ENCODE peak calls at places on chromosomes 6 and 20, in four cellular contexts. X, O, N and U are unnamed samples.

GRCh38 chr6:28597217-28597835 is 71.6 kb downstream of the GPX5 start:
- DNase-seq in X (peak; percentile 96), O (peak; percentile 57), N (peak; percentile 78), U (no peak)

GRCh38 chr20:3693376-3693775 is 11.6 kb upstream of the ADAM33 start:
- DNase-seq in X (no peak), O (no peak), N (no peak), U (no peak)

GRCh38 chr6:110615723-110616122 is 139.3 kb upstream of the SLC22A16 start:
- DNase-seq in X (no peak), O (no peak), N (no peak), U (no peak)

GRCh38 chr20:34350095-34350494 is 13.0 kb upstream of the ITCH start:
- DNase-seq in X (no peak), O (no peak), N (no peak), U (no peak)

GRCh38 chr20:4110885-4111284 is 95.5 kb upstream of the RNF24 start:
- DNase-seq in X (no peak), O (no peak), N (no peak), U (no peak)

GRCh38 chr6:10347561-10348327 is 67.1 kb downstream of the TFAP2A start:
- DNase-seq in X (peak; percentile 67), O (peak; percentile 64), N (no peak), U (no peak)

GRCh38 chr6:2988426-2989331 is 11.0 kb upstream of the NQO2 start:
- DNase-seq in X (peak; percentile 87), O (peak; percentile 98), N (peak; percentile 92), U (peak; percentile 97)

GRCh38 chr6:57262901-57263694 is 41.0 kb upstream of the RAB23 start:
- DNase-seq in X (no peak), O (peak; percentile 97), N (peak; percentile 98), U (peak; percentile 68)

GRCh38 chr6:143027058-143027457 is 33.6 kb upstream of the AIG1 start:
- DNase-seq in X (no peak), O (peak; percentile 23), N (peak; percentile 45), U (peak; percentile 73)

GRCh38 chr20:6381887-6382286 is 259.1 kb upstream of the FERMT1 start:
- DNase-seq in X (no peak), O (peak; percentile 13), N (no peak), U (no peak)

GRCh38 chr6:162907876-162908481 is 180.2 kb downstream of the PACRG start:
- DNase-seq in X (peak; percentile 30), O (peak; percentile 16), N (peak; percentile 71), U (no peak)

GRCh38 chr6:74677463-74677862 is 528.4 kb downstream of the COL12A1 start:
- DNase-seq in X (no peak), O (no peak), N (no peak), U (no peak)

GRCh38 chr6:4185419-4185818 is 50.0 kb upstream of the ECI2 start:
- DNase-seq in X (no peak), O (no peak), N (peak; percentile 18), U (no peak)

GRCh38 chr6:63764318-63764916 is 128.8 kb downstream of the PHF3 start:
- DNase-seq in X (peak; percentile 10), O (peak; percentile 54), N (peak; percentile 60), U (no peak)

GRCh38 chr6:7534192-7534591 is 7.3 kb upstream of the DSP start:
- DNase-seq in X (no peak), O (no peak), N (no peak), U (no peak)

GRCh38 chr6:149779644-149779963 is 30.1 kb downstream of the PCMT1 start:
- DNase-seq in X (no peak), O (peak; percentile 8), N (peak; percentile 11), U (no peak)
- H3K4me3 ChIP-seq in X (no peak overlapping the region), O (no peak overlapping the region), N (no peak overlapping the region), U (no peak overlapping the region)

DNA sequence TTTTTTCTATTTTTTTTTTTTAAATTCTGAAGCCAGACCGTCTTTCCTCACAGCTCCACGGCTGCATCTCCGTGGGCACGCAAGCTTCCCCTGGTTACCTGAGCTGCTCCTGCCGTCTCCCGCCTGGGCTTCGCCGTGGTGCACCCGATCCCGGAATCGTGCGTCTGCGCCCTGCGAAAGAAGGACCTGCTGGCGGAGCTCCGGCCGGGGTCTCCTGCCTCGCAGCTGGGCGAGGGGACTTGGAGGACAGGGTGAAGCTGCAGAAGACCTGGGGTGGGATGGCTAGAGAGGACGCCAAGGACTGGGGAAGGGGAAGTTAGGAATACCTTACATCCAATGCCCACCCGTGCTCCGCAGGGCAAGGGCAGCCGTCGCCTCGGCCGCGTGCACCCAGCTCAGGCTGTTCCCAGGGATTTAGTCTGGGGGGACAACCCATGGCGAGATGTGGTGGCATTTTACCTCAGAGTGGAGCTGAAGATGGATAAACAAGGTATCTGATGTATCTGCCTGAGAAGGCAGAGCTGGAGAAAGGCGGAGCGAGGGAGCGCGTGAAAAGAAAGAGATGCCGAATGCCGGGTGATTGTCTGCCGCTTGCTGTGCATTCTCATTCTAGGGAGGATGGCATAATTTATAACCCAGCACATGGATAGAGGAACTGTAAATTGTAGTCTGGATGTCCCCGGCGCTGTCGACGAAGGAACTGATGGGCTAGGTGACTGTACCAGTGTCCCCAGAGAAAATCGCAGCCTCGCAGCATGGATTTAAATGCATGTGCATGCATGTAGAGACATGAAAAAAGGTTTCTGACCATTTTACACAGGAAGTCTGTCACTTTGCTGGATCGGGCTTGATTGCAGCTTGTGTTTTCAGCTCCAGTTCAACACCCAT is 150.0 kb downstream of the PRL start:
- DNase-seq in X (no peak), O (peak; percentile 45), N (peak; percentile 18), U (no peak)
- H3K4me3 ChIP-seq in X (no peak overlapping the region), O (peak overlapping the region; percentile 69), N (peak overlapping the region; percentile 48), U (no peak overlapping the region)

GRCh38 chr20:61639200-61639599 is 387.1 kb downstream of the CDH4 start:
- DNase-seq in X (no peak), O (peak; percentile 48), N (peak; percentile 39), U (no peak)

GRCh38 chr20:61640171-61640570 is 388.1 kb downstream of the CDH4 start:
- DNase-seq in X (no peak), O (peak; percentile 71), N (peak; percentile 58), U (no peak)

GRCh38 chr20:61635721-61636455 is 383.8 kb downstream of the CDH4 start:
- DNase-seq in X (no peak), O (no peak), N (no peak), U (no peak)

GRCh38 chr20:61634376-61634775 is 382.3 kb downstream of the CDH4 start:
- DNase-seq in X (no peak), O (no peak), N (no peak), U (no peak)

DNA sequence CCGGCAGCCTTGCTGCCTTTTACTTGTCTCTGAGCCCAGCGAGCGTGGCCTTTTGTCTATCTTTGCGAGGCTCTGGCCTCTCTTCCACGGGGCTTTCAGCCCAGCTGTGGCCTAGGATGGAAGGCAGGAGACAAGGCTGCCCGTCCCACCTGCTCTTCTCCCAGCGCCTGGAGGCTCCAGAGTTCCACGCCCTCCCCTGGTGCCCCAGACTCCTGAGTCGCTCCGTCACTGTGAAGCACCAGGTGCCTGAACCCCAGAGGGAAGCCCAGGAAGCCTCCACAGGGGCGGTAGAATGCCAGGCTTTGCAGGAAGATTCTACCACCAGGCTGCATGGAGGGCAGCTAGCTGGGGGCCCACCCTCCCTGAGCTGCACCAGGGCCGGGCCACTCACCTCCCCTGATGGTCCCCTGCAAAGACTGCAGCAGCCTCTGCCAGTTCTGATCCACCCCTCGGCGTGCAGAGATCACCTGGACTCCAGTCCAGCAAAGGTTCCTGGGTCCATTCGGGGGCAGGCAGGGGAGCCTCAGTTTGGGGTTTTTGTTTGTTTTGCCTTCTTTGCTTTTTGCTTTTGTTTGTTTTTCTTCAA is 384.6 kb downstream of the CDH4 start:
- DNase-seq in X (no peak), O (no peak), N (no peak), U (no peak)
- H3K4me3 ChIP-seq in X (no peak overlapping the region), O (no peak overlapping the region), N (no peak overlapping the region), U (no peak overlapping the region)

GRCh38 chr6:81744136-81744535 is 8.3 kb downstream of the TENT5A start:
- DNase-seq in X (no peak), O (no peak), N (no peak), U (no peak)

GRCh38 chr6:81739230-81740195 is 13.0 kb downstream of the TENT5A start:
- DNase-seq in X (no peak), O (no peak), N (no peak), U (no peak)

GRCh38 chr6:81743649-81744048 is 8.8 kb downstream of the TENT5A start:
- DNase-seq in X (no peak), O (peak; percentile 16), N (no peak), U (no peak)

GRCh38 chr6:81736428-81736827 is 16.1 kb downstream of the TENT5A start:
- DNase-seq in X (no peak), O (no peak), N (no peak), U (no peak)

GRCh38 chr6:81741689-81742088 is 10.8 kb downstream of the TENT5A start:
- DNase-seq in X (no peak), O (no peak), N (no peak), U (no peak)
- H3K4me3 ChIP-seq in X (no peak overlapping the region), O (no peak overlapping the region), N (no peak overlapping the region), U (no peak overlapping the region)

GRCh38 chr20:10219993-10220750 is 1.5 kb downstream of the SNAP25 start:
- DNase-seq in X (no peak), O (no peak), N (no peak), U (no peak)

GRCh38 chr20:10217517-10218410 is 866 bp upstream of the SNAP25 start:
- DNase-seq in X (peak; percentile 33), O (peak; percentile 76), N (peak; percentile 97), U (peak; percentile 70)

GRCh38 chr20:10218536-10219451 is at the start of gene SNAP25:
- DNase-seq in X (peak; percentile 50), O (peak; percentile 65), N (peak; percentile 93), U (peak; percentile 86)

GRCh38 chr20:10219452-10219791 is 792 bp downstream of the SNAP25 start:
- DNase-seq in X (no peak), O (peak; percentile 71), N (peak; percentile 62), U (peak; percentile 96)

GRCh38 chr20:10221022-10221421 is 2.4 kb downstream of the SNAP25 start:
- DNase-seq in X (no peak), O (no peak), N (no peak), U (no peak)
- H3K4me3 ChIP-seq in X (no peak overlapping the region), O (no peak overlapping the region), N (no peak overlapping the region), U (no peak overlapping the region)